ENCODE peak calls at places on chromosome 16, in seven cellular contexts. One of them, this sample, is unnamed.
A peak's percentile ranks its signal among the peaks of the same experiment; 100 is the strongest.

GRCh38 chr16:11052080-11052808 is 107.9 kb downstream of the CLEC16A start:
- DNase-seq in H1: no peak
- DNase-seq in HepG2: no peak
- DNase-seq in HCT116: no peak
- DNase-seq in SK-N-SH: no peak
- DNase-seq in K562: no peak
- DNase-seq in GM12878: peak; percentile 61
- DNase-seq in this sample: no peak

GRCh38 chr16:67456383-67457140 is 24.4 kb downstream of the ATP6V0D1 start:
- DNase-seq in HCT116: no peak
- DNase-seq in SK-N-SH: peak; percentile 51
- DNase-seq in H1: no peak
- DNase-seq in HepG2: no peak
- DNase-seq in K562: peak; percentile 38
- DNase-seq in GM12878: no peak
- DNase-seq in this sample: no peak

GRCh38 chr16:80407265-80407987 is 133.4 kb upstream of the DYNLRB2 start:
- DNase-seq in SK-N-SH: no peak
- DNase-seq in GM12878: no peak
- DNase-seq in HCT116: no peak
- DNase-seq in K562: no peak
- DNase-seq in HepG2: peak; percentile 92
- DNase-seq in H1: no peak
- DNase-seq in this sample: no peak

GRCh38 chr16:67663151-67663876 is 2.6 kb downstream of the PARD6A start:
- DNase-seq in K562: no peak
- DNase-seq in H1: no peak
- DNase-seq in HepG2: no peak
- DNase-seq in GM12878: no peak
- DNase-seq in HCT116: peak; percentile 15
- DNase-seq in SK-N-SH: peak; percentile 58
- DNase-seq in this sample: no peak

GRCh38 chr16:65698943-65699342 is 577.1 kb upstream of the CDH11 start:
- DNase-seq in HepG2: no peak
- DNase-seq in K562: no peak
- DNase-seq in HCT116: no peak
- DNase-seq in SK-N-SH: no peak
- DNase-seq in H1: no peak
- DNase-seq in GM12878: no peak
- DNase-seq in this sample: no peak

GRCh38 chr16:85162478-85163277 is 50.4 kb upstream of the CIBAR2 start:
- DNase-seq in HCT116: no peak
- DNase-seq in K562: no peak
- DNase-seq in HepG2: no peak
- DNase-seq in H1: no peak
- DNase-seq in GM12878: no peak
- DNase-seq in SK-N-SH: peak; percentile 79
- DNase-seq in this sample: no peak

GRCh38 chr16:70395345-70395901 is 43.5 kb downstream of the ST3GAL2 start:
- DNase-seq in K562: peak; percentile 74
- DNase-seq in SK-N-SH: peak; percentile 83
- DNase-seq in GM12878: no peak
- DNase-seq in HCT116: no peak
- DNase-seq in H1: peak; percentile 57
- DNase-seq in HepG2: peak; percentile 72
- DNase-seq in this sample: no peak

GRCh38 chr16:71406724-71407123 is 35.1 kb downstream of the TLE7 start:
- DNase-seq in HCT116: no peak
- DNase-seq in H1: no peak
- DNase-seq in GM12878: no peak
- DNase-seq in HepG2: no peak
- DNase-seq in K562: no peak
- DNase-seq in SK-N-SH: no peak
- DNase-seq in this sample: no peak

GRCh38 chr16:1327619-1327947 is 5.9 kb upstream of the BAIAP3 start:
- DNase-seq in SK-N-SH: no peak
- DNase-seq in K562: no peak
- DNase-seq in HCT116: no peak
- DNase-seq in H1: no peak
- DNase-seq in HepG2: no peak
- DNase-seq in GM12878: no peak
- DNase-seq in this sample: no peak

GRCh38 chr16:14509055-14509454 is 121.0 kb downstream of the PARN start:
- DNase-seq in SK-N-SH: no peak
- DNase-seq in GM12878: no peak
- DNase-seq in HepG2: peak; percentile 68
- DNase-seq in H1: no peak
- DNase-seq in K562: no peak
- DNase-seq in HCT116: no peak
- DNase-seq in this sample: no peak

GRCh38 chr16:15773964-15774363 is 82.9 kb downstream of the MYH11 start:
- DNase-seq in K562: no peak
- DNase-seq in H1: no peak
- DNase-seq in GM12878: no peak
- DNase-seq in SK-N-SH: no peak
- DNase-seq in HCT116: no peak
- DNase-seq in HepG2: no peak
- DNase-seq in this sample: no peak

GRCh38 chr16:89020068-89020924 is 43.3 kb upstream of the CBFA2T3 start:
- DNase-seq in HCT116: no peak
- DNase-seq in K562: peak; percentile 81
- DNase-seq in H1: no peak
- DNase-seq in GM12878: peak; percentile 59
- DNase-seq in HepG2: no peak
- DNase-seq in SK-N-SH: no peak
- DNase-seq in this sample: no peak

GRCh38 chr16:2236362-2237075 is at the start of gene DNASE1L2:
- DNase-seq in K562: no peak
- DNase-seq in GM12878: no peak
- DNase-seq in HepG2: no peak
- DNase-seq in SK-N-SH: peak; percentile 82
- DNase-seq in H1: no peak
- DNase-seq in HCT116: no peak
- DNase-seq in this sample: no peak

GRCh38 chr16:81242977-81243618 is 4.6 kb downstream of the BCO1 start:
- DNase-seq in SK-N-SH: no peak
- DNase-seq in GM12878: no peak
- DNase-seq in HCT116: no peak
- DNase-seq in HepG2: no peak
- DNase-seq in H1: no peak
- DNase-seq in K562: no peak
- DNase-seq in this sample: no peak

GRCh38 chr16:24980077-24980793 is 34.9 kb downstream of the ARHGAP17 start:
- DNase-seq in GM12878: peak; percentile 63
- DNase-seq in H1: no peak
- DNase-seq in HepG2: no peak
- DNase-seq in K562: no peak
- DNase-seq in HCT116: no peak
- DNase-seq in SK-N-SH: no peak
- DNase-seq in this sample: no peak

GRCh38 chr16:78599271-78599670 is 499.8 kb downstream of the WWOX start:
- DNase-seq in HCT116: no peak
- DNase-seq in K562: no peak
- DNase-seq in HepG2: no peak
- DNase-seq in GM12878: no peak
- DNase-seq in SK-N-SH: peak; percentile 11
- DNase-seq in H1: no peak
- DNase-seq in this sample: no peak

GRCh38 chr16:69320731-69321073 is 9.6 kb downstream of the VPS4A start:
- DNase-seq in HepG2: no peak
- DNase-seq in HCT116: no peak
- DNase-seq in SK-N-SH: no peak
- DNase-seq in H1: no peak
- DNase-seq in K562: no peak
- DNase-seq in GM12878: no peak
- DNase-seq in this sample: no peak

GRCh38 chr16:69321080-69321479 is 9.3 kb downstream of the PDF start:
- DNase-seq in SK-N-SH: no peak
- DNase-seq in HCT116: no peak
- DNase-seq in GM12878: no peak
- DNase-seq in HepG2: no peak
- DNase-seq in H1: no peak
- DNase-seq in K562: no peak
- DNase-seq in this sample: no peak

GRCh38 chr16:69323428-69323827 is 7.0 kb downstream of the PDF start:
- DNase-seq in SK-N-SH: no peak
- DNase-seq in HepG2: no peak
- DNase-seq in HCT116: no peak
- DNase-seq in GM12878: no peak
- DNase-seq in H1: no peak
- DNase-seq in K562: no peak
- DNase-seq in this sample: no peak

GRCh38 chr16:69324013-69324531 is 6.3 kb downstream of the PDF start:
- DNase-seq in HCT116: no peak
- DNase-seq in HepG2: no peak
- DNase-seq in SK-N-SH: peak; percentile 57
- DNase-seq in GM12878: no peak
- DNase-seq in K562: no peak
- DNase-seq in H1: no peak
- DNase-seq in this sample: no peak

DNA sequence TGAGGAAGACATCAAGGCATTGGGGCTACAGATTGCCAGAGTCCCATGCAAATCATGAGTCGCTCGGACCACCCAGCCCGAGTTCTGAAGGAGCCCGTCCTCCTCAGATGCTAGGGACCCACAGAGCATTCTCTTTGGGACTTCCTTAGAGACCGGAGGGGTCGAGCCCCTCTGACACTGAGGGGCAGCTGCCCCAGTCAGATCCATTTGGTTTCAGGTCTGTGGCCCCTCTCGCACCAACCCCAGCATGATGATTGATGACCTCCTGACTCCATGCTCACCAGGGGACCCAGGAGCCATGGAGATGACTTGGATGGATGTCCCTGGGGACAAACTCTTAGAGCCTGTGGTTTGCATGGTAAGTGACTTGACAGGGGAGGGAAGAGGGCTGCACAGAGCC is 8.0 kb downstream of the PDF start:
- DNase-seq in HepG2: no peak
- DNase-seq in H1: no peak
- DNase-seq in GM12878: no peak
- DNase-seq in K562: no peak
- DNase-seq in SK-N-SH: no peak
- DNase-seq in HCT116: no peak
- DNase-seq in this sample: no peak
- TF ChIP-seq SIN3A in HepG2: no peak
- TF ChIP-seq SIN3A in H1: no peak
- TF ChIP-seq SIN3A in GM12878: no peak
- TF ChIP-seq SIN3A in K562: no peak
- TF ChIP-seq SIN3A in SK-N-SH: no peak
- TF ChIP-seq SIN3A in HCT116: no peak
- TF ChIP-seq SIN3A in this sample: no peak

GRCh38 chr16:75494696-75495601 is at the start of gene CHST6:
- DNase-seq in HepG2: peak; percentile 52
- DNase-seq in K562: peak; percentile 78
- DNase-seq in HCT116: no peak
- DNase-seq in GM12878: no peak
- DNase-seq in H1: no peak
- DNase-seq in SK-N-SH: peak; percentile 67
- DNase-seq in this sample: no peak

GRCh38 chr16:75488322-75488721 is 6.9 kb downstream of the CHST6 start:
- DNase-seq in K562: no peak
- DNase-seq in SK-N-SH: no peak
- DNase-seq in HCT116: no peak
- DNase-seq in HepG2: no peak
- DNase-seq in H1: no peak
- DNase-seq in GM12878: no peak
- DNase-seq in this sample: no peak

GRCh38 chr16:75496546-75496945 is 1.3 kb upstream of the CHST6 start:
- DNase-seq in HCT116: no peak
- DNase-seq in GM12878: no peak
- DNase-seq in K562: no peak
- DNase-seq in HepG2: no peak
- DNase-seq in SK-N-SH: no peak
- DNase-seq in H1: no peak
- DNase-seq in this sample: no peak

GRCh38 chr16:75494184-75494583 is 1.1 kb downstream of the CHST6 start:
- DNase-seq in H1: no peak
- DNase-seq in HepG2: no peak
- DNase-seq in K562: no peak
- DNase-seq in HCT116: no peak
- DNase-seq in GM12878: no peak
- DNase-seq in SK-N-SH: no peak
- DNase-seq in this sample: no peak

GRCh38 chr16:75491876-75492275 is 3.4 kb downstream of the CHST6 start:
- DNase-seq in H1: no peak
- DNase-seq in GM12878: no peak
- DNase-seq in HepG2: no peak
- DNase-seq in K562: no peak
- DNase-seq in SK-N-SH: peak; percentile 92
- DNase-seq in HCT116: no peak
- DNase-seq in this sample: no peak
- TF ChIP-seq CTCF in H1: peak; percentile 56
- TF ChIP-seq CTCF in GM12878: peak; percentile 24
- TF ChIP-seq CTCF in HepG2: no peak
- TF ChIP-seq CTCF in K562: no peak
- TF ChIP-seq CTCF in SK-N-SH: peak; percentile 37
- TF ChIP-seq CTCF in HCT116: peak; percentile 51
- TF ChIP-seq CTCF in this sample: no peak

GRCh38 chr16:87953308-87954208 is 2.3 kb downstream of the BANP start:
- DNase-seq in K562: no peak
- DNase-seq in GM12878: no peak
- DNase-seq in SK-N-SH: no peak
- DNase-seq in H1: no peak
- DNase-seq in HepG2: no peak
- DNase-seq in HCT116: no peak
- DNase-seq in this sample: no peak
- H3K4me3 ChIP-seq in K562: no peak overlapping the region
- H3K4me3 ChIP-seq in GM12878: peak overlapping the region; percentile 45
- H3K4me3 ChIP-seq in SK-N-SH: no peak overlapping the region
- H3K4me3 ChIP-seq in H1: no peak overlapping the region
- H3K4me3 ChIP-seq in HepG2: no peak overlapping the region
- H3K4me3 ChIP-seq in HCT116: no peak overlapping the region
- H3K4me3 ChIP-seq in this sample: no peak overlapping the region

GRCh38 chr16:46853713-46854443 is 22.9 kb upstream of the C16orf87 start:
- DNase-seq in H1: peak; percentile 70
- DNase-seq in HCT116: peak; percentile 50
- DNase-seq in SK-N-SH: peak; percentile 83
- DNase-seq in K562: peak; percentile 60
- DNase-seq in GM12878: no peak
- DNase-seq in HepG2: peak; percentile 81
- DNase-seq in this sample: peak; percentile 52
- TF ChIP-seq SIN3A in H1: no peak
- TF ChIP-seq SIN3A in HCT116: no peak
- TF ChIP-seq SIN3A in SK-N-SH: no peak
- TF ChIP-seq SIN3A in K562: no peak
- TF ChIP-seq SIN3A in GM12878: no peak
- TF ChIP-seq SIN3A in HepG2: no peak
- TF ChIP-seq SIN3A in this sample: no peak

DNA sequence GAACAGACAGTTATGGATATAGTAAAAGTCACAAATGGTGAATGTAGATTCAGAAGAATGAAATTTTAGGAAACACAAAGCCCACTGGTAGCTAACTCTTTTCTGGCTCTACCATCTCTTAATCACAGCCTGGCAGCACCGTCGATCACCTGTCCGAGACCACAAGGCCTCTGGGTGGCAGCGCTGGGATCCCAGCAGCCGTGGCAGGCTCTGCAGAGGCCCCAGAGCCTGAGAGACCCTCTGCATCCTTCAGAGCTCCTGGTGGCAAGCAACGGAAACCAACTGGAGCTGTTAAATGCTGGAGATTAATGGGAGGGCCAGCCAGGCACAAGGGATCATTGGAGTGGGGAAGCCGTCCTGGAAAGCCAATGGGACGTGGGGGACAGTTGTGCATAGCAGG is 26.3 kb downstream of the LAT start:
- DNase-seq in K562: no peak
- DNase-seq in HCT116: no peak
- DNase-seq in SK-N-SH: peak; percentile 42
- DNase-seq in GM12878: no peak
- DNase-seq in H1: peak; percentile 19
- DNase-seq in HepG2: no peak
- DNase-seq in this sample: no peak
- TF ChIP-seq CTCF in K562: peak; percentile 28
- TF ChIP-seq CTCF in HCT116: peak; percentile 36
- TF ChIP-seq CTCF in SK-N-SH: peak; percentile 8
- TF ChIP-seq CTCF in GM12878: no peak
- TF ChIP-seq CTCF in H1: peak; percentile 64
- TF ChIP-seq CTCF in HepG2: peak; percentile 10
- TF ChIP-seq CTCF in this sample: no peak

This sample was measured in Panc1.